ENCODE peak calls at places on chromosomes 5 and 9, in five cellular contexts. One of them, this sample, is unnamed.

GRCh38 chr5:106292654-106293053 is 1378.1 kb downstream of the EFNA5 start:
- DNase-seq in mesenchymal stem cell: no peak
- DNase-seq in trophoblast cell: no peak
- DNase-seq in H9: no peak
- DNase-seq in IMR-90: peak; percentile 84
- DNase-seq in this sample: no peak

GRCh38 chr5:83540783-83541182 is 69.2 kb downstream of the VCAN start:
- DNase-seq in IMR-90: no peak
- DNase-seq in H9: no peak
- DNase-seq in trophoblast cell: no peak
- DNase-seq in mesenchymal stem cell: no peak
- DNase-seq in this sample: no peak

GRCh38 chr5:168073991-168074800 is 217.2 kb upstream of the WWC1 start:
- DNase-seq in H9: no peak
- DNase-seq in IMR-90: no peak
- DNase-seq in trophoblast cell: no peak
- DNase-seq in mesenchymal stem cell: no peak
- DNase-seq in this sample: no peak

GRCh38 chr9:138051586-138052321 is 174.2 kb downstream of the CACNA1B start:
- DNase-seq in IMR-90: no peak
- DNase-seq in trophoblast cell: no peak
- DNase-seq in mesenchymal stem cell: no peak
- DNase-seq in H9: no peak
- DNase-seq in this sample: no peak

GRCh38 chr9:96566401-96567202 is 53.0 kb downstream of the CDC14B start:
- DNase-seq in IMR-90: no peak
- DNase-seq in H9: peak; percentile 89
- DNase-seq in trophoblast cell: peak; percentile 72
- DNase-seq in mesenchymal stem cell: peak; percentile 74
- DNase-seq in this sample: peak; percentile 68

GRCh38 chr5:169860585-169860984 is 119.7 kb downstream of the INSYN2B start:
- DNase-seq in H9: no peak
- DNase-seq in mesenchymal stem cell: no peak
- DNase-seq in IMR-90: no peak
- DNase-seq in trophoblast cell: no peak
- DNase-seq in this sample: no peak

GRCh38 chr5:7269591-7270274 is 126.2 kb upstream of the ADCY2 start:
- DNase-seq in H9: no peak
- DNase-seq in trophoblast cell: peak; percentile 4
- DNase-seq in IMR-90: no peak
- DNase-seq in mesenchymal stem cell: no peak
- DNase-seq in this sample: no peak

GRCh38 chr9:114387678-114388431 is at the start of gene AKNA:
- DNase-seq in IMR-90: peak; percentile 79
- DNase-seq in trophoblast cell: peak; percentile 70
- DNase-seq in mesenchymal stem cell: peak; percentile 93
- DNase-seq in H9: peak; percentile 85
- DNase-seq in this sample: peak; percentile 51

GRCh38 chr5:142717582-142718215 is 31.8 kb upstream of the FGF1 start:
- DNase-seq in trophoblast cell: no peak
- DNase-seq in IMR-90: peak; percentile 72
- DNase-seq in H9: peak; percentile 57
- DNase-seq in mesenchymal stem cell: peak; percentile 67
- DNase-seq in this sample: no peak

GRCh38 chr5:313806-314376 is 7.6 kb upstream of the AHRR start:
- DNase-seq in mesenchymal stem cell: no peak
- DNase-seq in H9: no peak
- DNase-seq in trophoblast cell: no peak
- DNase-seq in IMR-90: no peak
- DNase-seq in this sample: no peak

GRCh38 chr9:110049699-110050450 is 158.1 kb downstream of the C9orf152 start:
- DNase-seq in mesenchymal stem cell: peak; percentile 50
- DNase-seq in trophoblast cell: no peak
- DNase-seq in IMR-90: no peak
- DNase-seq in H9: peak; percentile 48
- DNase-seq in this sample: no peak

GRCh38 chr9:35311891-35312639 is 150.3 kb downstream of the UNC13B start:
- DNase-seq in mesenchymal stem cell: no peak
- DNase-seq in trophoblast cell: no peak
- DNase-seq in H9: no peak
- DNase-seq in IMR-90: peak; percentile 19
- DNase-seq in this sample: no peak

GRCh38 chr9:133119461-133120342 is 1.3 kb downstream of the RALGDS start:
- DNase-seq in mesenchymal stem cell: no peak
- DNase-seq in H9: no peak
- DNase-seq in trophoblast cell: no peak
- DNase-seq in IMR-90: peak; percentile 4
- DNase-seq in this sample: no peak

GRCh38 chr5:133980652-133981051 is 12.2 kb upstream of the C5orf15 start:
- DNase-seq in IMR-90: no peak
- DNase-seq in trophoblast cell: no peak
- DNase-seq in H9: no peak
- DNase-seq in mesenchymal stem cell: no peak
- DNase-seq in this sample: no peak

GRCh38 chr9:129613520-129614175 is 7.3 kb downstream of the C9orf50 start:
- DNase-seq in H9: no peak
- DNase-seq in trophoblast cell: no peak
- DNase-seq in mesenchymal stem cell: no peak
- DNase-seq in IMR-90: no peak
- DNase-seq in this sample: no peak

GRCh38 chr5:102815560-102816324 is 60.6 kb downstream of the PAM start:
- DNase-seq in H9: no peak
- DNase-seq in mesenchymal stem cell: no peak
- DNase-seq in IMR-90: no peak
- DNase-seq in trophoblast cell: no peak
- DNase-seq in this sample: no peak

GRCh38 chr5:173542159-173542558 is 74.3 kb downstream of the BOD1 start:
- DNase-seq in mesenchymal stem cell: no peak
- DNase-seq in trophoblast cell: no peak
- DNase-seq in IMR-90: no peak
- DNase-seq in H9: no peak
- DNase-seq in this sample: no peak

GRCh38 chr5:43638107-43638506 is 35.1 kb downstream of the NNT start:
- DNase-seq in trophoblast cell: no peak
- DNase-seq in mesenchymal stem cell: no peak
- DNase-seq in H9: no peak
- DNase-seq in IMR-90: no peak
- DNase-seq in this sample: no peak

GRCh38 chr5:42517164-42517563 is 93.9 kb downstream of the GHR start:
- DNase-seq in mesenchymal stem cell: no peak
- DNase-seq in H9: no peak
- DNase-seq in IMR-90: no peak
- DNase-seq in trophoblast cell: no peak
- DNase-seq in this sample: no peak

DNA sequence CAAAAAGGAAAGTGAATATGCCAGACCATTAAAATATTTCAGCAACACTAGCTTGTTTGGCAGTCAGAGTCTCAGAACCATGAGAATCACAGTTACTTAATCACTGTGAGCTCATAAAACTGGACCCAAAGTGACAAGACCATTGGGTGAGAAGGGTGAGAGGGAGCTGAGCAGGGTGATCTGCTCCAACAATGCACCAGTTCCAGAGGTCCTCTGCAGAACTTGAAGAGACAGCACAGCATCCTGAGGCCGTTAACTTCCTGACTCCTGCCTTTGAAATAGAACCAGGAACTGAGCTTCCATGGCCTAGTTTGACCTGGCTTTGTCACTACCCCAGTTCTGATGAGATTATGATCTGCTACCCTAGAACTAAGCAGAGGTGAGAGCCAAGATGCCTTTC is 57.4 kb downstream of the NFIB start:
- DNase-seq in H9: no peak
- DNase-seq in IMR-90: no peak
- DNase-seq in trophoblast cell: no peak
- DNase-seq in mesenchymal stem cell: no peak
- DNase-seq in this sample: no peak
- H2AK5ac ChIP-seq in H9: no peak overlapping the region
- H2AK5ac ChIP-seq in IMR-90: no peak overlapping the region
- H2AK5ac ChIP-seq in trophoblast cell: no peak overlapping the region
- H2AK5ac ChIP-seq in mesenchymal stem cell: no peak overlapping the region
- H2AK5ac ChIP-seq in this sample: no peak overlapping the region

DNA sequence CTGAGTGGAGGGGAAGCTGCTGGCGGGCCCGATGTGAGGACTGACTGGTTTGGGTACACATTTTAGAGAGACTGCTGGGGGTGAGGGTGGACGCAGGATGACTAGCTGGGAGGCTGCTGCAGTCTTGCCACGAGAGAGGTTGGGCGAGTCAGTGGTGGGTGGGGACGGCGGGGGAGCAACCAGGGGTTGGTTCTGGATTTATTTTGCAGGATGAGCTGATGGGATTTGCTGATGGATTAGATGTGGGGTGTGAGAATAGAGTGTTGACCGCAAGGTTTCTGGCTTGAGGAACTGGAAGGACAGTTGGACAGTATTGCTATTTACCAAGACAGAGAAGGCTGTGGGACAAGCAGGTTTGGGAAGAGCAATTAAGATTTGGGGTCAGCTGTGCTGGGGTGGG is 5.8 kb upstream of the NDST1 start:
- DNase-seq in mesenchymal stem cell: no peak
- DNase-seq in IMR-90: peak; percentile 49
- DNase-seq in trophoblast cell: no peak
- DNase-seq in H9: no peak
- DNase-seq in this sample: no peak
- H3K79me1 ChIP-seq in mesenchymal stem cell: no peaks in the 10 kb centered on the region
- H3K79me1 ChIP-seq in IMR-90: peaks cover 31% of the 10 kb centered on the region
- H3K79me1 ChIP-seq in trophoblast cell: peaks cover 19% of the 10 kb centered on the region
- H3K79me1 ChIP-seq in H9: peaks cover 10% of the 10 kb centered on the region
- H3K79me1 ChIP-seq in this sample: peaks cover 15% of the 10 kb centered on the region

DNA sequence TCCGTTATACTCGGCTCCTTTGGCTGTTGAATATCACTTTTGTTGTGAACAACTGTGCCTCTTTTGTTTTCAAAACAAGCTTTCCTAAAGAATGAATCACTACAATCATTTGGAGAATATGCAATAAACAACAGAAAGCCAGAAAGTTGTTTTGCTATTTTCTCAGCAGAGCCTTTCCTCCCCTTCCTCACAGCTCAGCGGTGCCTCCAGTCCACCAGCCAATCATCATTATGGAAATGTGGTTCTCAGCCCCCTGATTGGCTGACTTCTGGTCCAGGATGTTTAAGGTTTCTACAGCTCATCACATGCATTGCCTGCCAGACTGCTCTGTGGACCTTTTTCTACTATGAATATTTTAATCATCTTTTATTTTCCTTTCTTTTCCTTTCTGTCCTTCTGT is 9.1 kb upstream of the ZNF608 start:
- DNase-seq in trophoblast cell: no peak
- DNase-seq in H9: no peak
- DNase-seq in IMR-90: no peak
- DNase-seq in mesenchymal stem cell: peak; percentile 18
- DNase-seq in this sample: no peak
- H2BK5ac ChIP-seq in trophoblast cell: no peak overlapping the region
- H2BK5ac ChIP-seq in H9: no peak overlapping the region
- H2BK5ac ChIP-seq in IMR-90: no peak overlapping the region
- H2BK5ac ChIP-seq in mesenchymal stem cell: no peak overlapping the region
- H2BK5ac ChIP-seq in this sample: no peak overlapping the region

GRCh38 chr9:134230092-134230941 is 66.0 kb upstream of the RNU6ATAC start:
- DNase-seq in IMR-90: no peak
- DNase-seq in H9: no peak
- DNase-seq in trophoblast cell: no peak
- DNase-seq in mesenchymal stem cell: no peak
- DNase-seq in this sample: no peak
- H2AK5ac ChIP-seq in IMR-90: peak overlapping the region; percentile 20
- H2AK5ac ChIP-seq in H9: no peak overlapping the region
- H2AK5ac ChIP-seq in trophoblast cell: no peak overlapping the region
- H2AK5ac ChIP-seq in mesenchymal stem cell: no peak overlapping the region
- H2AK5ac ChIP-seq in this sample: peak overlapping the region; percentile 97

GRCh38 chr5:157535042-157535865 is 40.3 kb downstream of the ADAM19 start:
- DNase-seq in H9: no peak
- DNase-seq in IMR-90: peak; percentile 56
- DNase-seq in trophoblast cell: no peak
- DNase-seq in mesenchymal stem cell: peak; percentile 68
- DNase-seq in this sample: no peak
- H3K79me1 ChIP-seq in H9: no peaks in the 10 kb centered on the region
- H3K79me1 ChIP-seq in IMR-90: peaks cover 36% of the 10 kb centered on the region
- H3K79me1 ChIP-seq in trophoblast cell: no peaks in the 10 kb centered on the region
- H3K79me1 ChIP-seq in mesenchymal stem cell: peaks cover 40% of the 10 kb centered on the region
- H3K79me1 ChIP-seq in this sample: no peaks in the 10 kb centered on the region

DNA sequence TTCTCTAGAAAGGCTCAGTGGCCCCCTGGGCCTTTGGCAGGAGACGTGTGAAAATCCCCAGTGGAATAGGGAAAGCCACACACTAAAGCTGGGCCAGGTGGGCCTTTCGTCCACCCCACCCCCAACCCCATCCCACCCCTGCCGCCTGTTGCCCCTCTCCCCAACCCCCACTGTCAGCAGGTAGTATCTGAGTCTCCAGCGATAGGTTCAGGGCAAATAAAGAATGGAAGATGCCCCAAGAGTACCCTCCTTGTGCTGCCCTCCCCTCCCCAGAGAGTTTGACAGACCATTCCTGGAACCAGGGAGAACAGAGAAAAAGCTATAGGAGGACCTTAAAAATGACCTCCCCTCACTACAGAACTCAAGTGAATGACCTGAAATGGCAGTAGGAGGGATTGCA is 36.7 kb upstream of the UBE2D2 start:
- DNase-seq in IMR-90: no peak
- DNase-seq in trophoblast cell: no peak
- DNase-seq in H9: no peak
- DNase-seq in mesenchymal stem cell: no peak
- DNase-seq in this sample: no peak
- H2BK5ac ChIP-seq in IMR-90: no peak overlapping the region
- H2BK5ac ChIP-seq in trophoblast cell: no peak overlapping the region
- H2BK5ac ChIP-seq in H9: no peak overlapping the region
- H2BK5ac ChIP-seq in mesenchymal stem cell: no peak overlapping the region
- H2BK5ac ChIP-seq in this sample: no peak overlapping the region